ENCODE peak calls at places on chromosomes 16 and 17, in five cellular contexts. T, Y, N, J and S are unnamed samples. For H3K27me3, the result is how much of the 10 kb centered on the place peaks cover.

GRCh38 chr16:66258916-66259845 is 107.3 kb upstream of the CDH5 start:
- DNase-seq in J (no peak), T (no peak), N (no peak), Y (peak), S (no peak)

GRCh38 chr16:53619247-53619646 is 84.4 kb downstream of the RPGRIP1L start:
- DNase-seq in J (no peak), N (no peak), T (no peak), Y (no peak), S (no peak)

GRCh38 chr17:82047914-82048570 is 3.6 kb downstream of the RFNG start:
- DNase-seq in N (no peak), T (no peak), Y (no peak), J (no peak), S (no peak)

GRCh38 chr16:56513972-56514371 is 5.9 kb downstream of the BBS2 start:
- DNase-seq in N (peak), J (no peak), Y (peak), T (peak), S (no peak)

GRCh38 chr16:56667581-56668571 is at the start of gene MT1G:
- DNase-seq in N (peak), Y (peak), J (peak), T (no peak), S (peak)

GRCh38 chr16:15592324-15592723 is 50.6 kb downstream of the MARF1 start:
- DNase-seq in Y (no peak), T (no peak), J (no peak), N (no peak), S (no peak)

GRCh38 chr17:41775394-41776226 is 10.9 kb downstream of the JUP start:
- DNase-seq in Y (no peak), T (peak), J (no peak), N (peak), S (no peak)

GRCh38 chr16:60788631-60789030 is 1247.6 kb downstream of the CDH8 start:
- DNase-seq in Y (no peak), N (peak), J (no peak), T (peak), S (no peak)

GRCh38 chr17:79937435-79937870 is 98.2 kb upstream of the CBX4 start:
- DNase-seq in Y (no peak), N (no peak), T (no peak), J (no peak), S (no peak)

GRCh38 chr17:4004517-4005295 is 40.5 kb upstream of the ATP2A3 start:
- DNase-seq in J (peak), N (peak), Y (peak), T (peak), S (peak)

GRCh38 chr17:58006563-58006923 is 503 bp downstream of the SRSF1 start:
- DNase-seq in Y (peak), T (peak), N (peak), J (peak), S (peak)

GRCh38 chr17:45019177-45019711 is 32.2 kb downstream of the DCAKD start:
- DNase-seq in T (peak), J (peak), Y (no peak), N (peak), S (peak)

GRCh38 chr16:1938316-1938715 is 4.7 kb downstream of the MSRB1 start:
- DNase-seq in N (no peak), J (no peak), Y (no peak), T (no peak), S (peak)

GRCh38 chr17:78737332-78737731 is 44.7 kb downstream of the CYTH1 start:
- DNase-seq in J (no peak), N (no peak), T (no peak), Y (no peak), S (no peak)

GRCh38 chr17:14301761-14302401 is 1.0 kb downstream of the HS3ST3B1 start:
- DNase-seq in N (no peak), Y (no peak), T (peak), J (peak), S (peak)

GRCh38 chr17:63918305-63918704 is 334 bp downstream of the GH1 start:
- DNase-seq in N (peak), T (peak), Y (no peak), J (no peak), S (no peak)

GRCh38 chr16:27225536-27226360 is 22.4 kb downstream of the KDM8 start:
- DNase-seq in Y (no peak), N (no peak), T (no peak), J (no peak), S (peak)

GRCh38 chr16:57838161-57838560 is 35.9 kb upstream of the KIFC3 start:
- DNase-seq in N (no peak), T (no peak), Y (no peak), J (no peak), S (no peak)

GRCh38 chr16:10577305-10578202 is 2.8 kb downstream of the EMP2 start:
- DNase-seq in N (peak), T (peak), Y (peak), J (peak), S (peak)

GRCh38 chr17:41863074-41863843 is 2.0 kb downstream of the KLHL11 start:
- DNase-seq in Y (no peak), N (peak), T (peak), J (no peak), S (no peak)

GRCh38 chr16:68590201-68590994 is 51.3 kb downstream of the ZFP90 start:
- DNase-seq in J (peak), Y (no peak), T (peak), N (peak), S (peak)

GRCh38 chr17:58756246-58757161 is 850 bp downstream of the PPM1E start:
- DNase-seq in T (peak), N (peak), Y (no peak), J (no peak), S (no peak)

GRCh38 chr16:3461120-3461519 is 17.6 kb downstream of the NAA60 start:
- DNase-seq in Y (no peak), T (peak), N (no peak), J (no peak), S (no peak)

GRCh38 chr17:17164676-17165075 is 41.5 kb downstream of the PLD6 start:
- DNase-seq in Y (no peak), N (no peak), J (no peak), T (no peak), S (no peak)

GRCh38 chr16:64864232-64864803 is 257.5 kb downstream of the CDH11 start:
- DNase-seq in N (no peak), T (no peak), J (no peak), Y (no peak), S (no peak)

GRCh38 chr16:71540-72341 is 690 bp downstream of the RHBDF1 start:
- DNase-seq in J (peak), T (peak), Y (no peak), N (peak), S (peak)

GRCh38 chr16:27638833-27639587 is 89.1 kb downstream of the KATNIP start:
- DNase-seq in J (no peak), N (no peak), Y (no peak), T (no peak), S (no peak)

GRCh38 chr16:31868701-31869167 is 4.9 kb upstream of the ZNF267 start:
- DNase-seq in Y (peak), T (peak), J (peak), N (peak), S (peak)

GRCh38 chr16:4206680-4207079 is 35.2 kb downstream of the SRL start:
- DNase-seq in T (no peak), J (no peak), N (no peak), Y (no peak), S (no peak)

GRCh38 chr16:53668869-53669268 is 34.8 kb downstream of the RPGRIP1L start:
- DNase-seq in T (no peak), Y (no peak), J (no peak), N (no peak), S (no peak)

GRCh38 chr17:80263253-80264047 is 2.8 kb downstream of the RNF213 start:
- DNase-seq in Y (peak), J (peak), T (no peak), N (peak), S (peak)

GRCh38 chr16:2716101-2716885 is 3.7 kb downstream of the PRSS27 start:
- DNase-seq in J (no peak), T (no peak), Y (no peak), N (no peak), S (no peak)

GRCh38 chr17:13933597-13934276 is 135.6 kb upstream of the COX10 start:
- DNase-seq in N (no peak), J (no peak), T (no peak), Y (no peak), S (no peak)

GRCh38 chr16:19757026-19757425 is 39.0 kb downstream of the IQCK start:
- DNase-seq in N (no peak), Y (no peak), T (no peak), J (no peak), S (no peak)

GRCh38 chr16:57747496-57747895 is 11.9 kb downstream of the KATNB1 start:
- DNase-seq in J (no peak), N (no peak), T (peak), Y (no peak), S (peak)

GRCh38 chr16:8850279-8850885 is 18.4 kb downstream of the CARHSP1 start:
- DNase-seq in N (no peak), J (peak), T (no peak), Y (peak), S (no peak)

GRCh38 chr16:30004424-30004776 is 6.4 kb downstream of the DOC2A start:
- DNase-seq in Y (no peak), J (no peak), N (peak), T (no peak), S (peak)

GRCh38 chr16:84526794-84527485 is 22.5 kb upstream of the MEAK7 start:
- DNase-seq in N (no peak), T (peak), J (peak), Y (peak), S (peak)
- H3K4me3 ChIP-seq in N (no peak), T (no peak), J (peak), Y (peak), S (peak)

DNA sequence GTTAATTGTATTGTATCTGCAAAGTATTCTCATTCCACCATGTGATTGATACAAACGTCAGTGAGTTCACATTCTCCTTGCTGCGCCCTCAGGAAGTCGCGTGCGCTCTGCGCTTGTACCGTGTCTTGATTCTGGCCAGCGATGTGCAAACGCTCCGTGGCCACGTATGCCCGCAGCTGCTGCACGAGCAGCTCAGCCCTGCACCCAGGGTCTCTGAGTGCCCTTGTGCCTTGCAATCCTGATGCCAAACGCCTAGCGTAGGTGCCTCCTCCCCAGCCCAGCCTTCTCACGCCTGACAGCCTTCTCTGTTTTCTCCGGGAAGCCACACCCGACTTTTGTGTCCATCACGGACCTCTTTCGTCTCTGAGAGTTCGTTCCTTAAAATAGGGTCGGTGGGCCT is 9.4 kb downstream of the ZNF469 start:
- DNase-seq in Y (no peak), N (no peak), T (no peak), J (no peak), S (no peak)
- H3K27ac ChIP-seq in Y (no peak), N (no peak), T (no peak), J (peak), S (no peak)

GRCh38 chr17:5821813-5822212 is 237.5 kb upstream of the NLRP1 start:
- DNase-seq in T (no peak), N (no peak), J (no peak), Y (no peak), S (no peak)

GRCh38 chr17:5821057-5821456 is 236.7 kb upstream of the NLRP1 start:
- DNase-seq in J (no peak), Y (no peak), N (no peak), T (no peak), S (no peak)

GRCh38 chr17:5822281-5823060 is 238.2 kb upstream of the NLRP1 start:
- DNase-seq in Y (no peak), J (no peak), T (no peak), N (no peak), S (no peak)

GRCh38 chr17:5825717-5826330 is 241.5 kb upstream of the NLRP1 start:
- DNase-seq in Y (no peak), N (no peak), J (no peak), T (no peak), S (no peak)

GRCh38 chr17:5823219-5823618 is 238.9 kb upstream of the NLRP1 start:
- DNase-seq in N (no peak), Y (no peak), J (no peak), T (no peak), S (no peak)
- H3K27me3 ChIP-seq in N (under half), Y (under half), J (under half), T (under half), S (under half)

GRCh38 chr17:67974186-67974585 is 22.1 kb downstream of the C17orf58 start:
- DNase-seq in J (no peak), N (peak), Y (no peak), T (no peak), S (no peak)

GRCh38 chr17:67980456-67980855 is 15.8 kb downstream of the C17orf58 start:
- DNase-seq in T (no peak), J (no peak), Y (no peak), N (no peak), S (no peak)

GRCh38 chr17:67970783-67971182 is 25.5 kb downstream of the C17orf58 start:
- DNase-seq in T (no peak), N (peak), J (no peak), Y (no peak), S (no peak)

DNA sequence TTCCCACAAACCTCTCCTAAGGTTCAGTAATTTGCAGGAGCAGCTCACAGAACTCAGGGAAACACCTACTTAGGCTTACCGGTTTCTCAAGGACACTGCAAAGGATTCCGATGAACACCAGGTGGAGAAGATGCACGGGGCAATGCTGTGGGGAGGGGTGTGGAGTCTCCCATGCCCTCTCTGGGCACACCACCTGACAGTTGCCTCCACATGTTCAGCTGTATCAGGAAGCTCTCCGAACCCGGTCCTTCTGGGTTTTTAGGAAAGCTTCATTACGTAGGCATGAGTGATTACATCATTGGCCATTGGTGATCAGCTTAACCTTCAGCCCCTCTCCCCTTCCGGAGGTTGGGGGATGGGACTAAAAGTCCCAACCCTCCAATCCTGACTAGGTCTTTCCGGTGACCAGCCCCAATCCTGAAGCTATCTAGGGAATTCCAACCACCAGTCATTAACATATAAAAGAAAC is 21.6 kb downstream of the C17orf58 start:
- DNase-seq in N (peak), J (no peak), Y (peak), T (peak), S (no peak)
- H3K4me3 ChIP-seq in N (peak), J (no peak), Y (no peak), T (peak), S (no peak)

GRCh38 chr17:60159479-60159866 is 9.7 kb downstream of the CA4 start:
- DNase-seq in J (no peak), T (no peak), N (no peak), Y (no peak), S (no peak)
- H3K27ac ChIP-seq in J (no peak), T (no peak), N (no peak), Y (no peak), S (no peak)

DNA sequence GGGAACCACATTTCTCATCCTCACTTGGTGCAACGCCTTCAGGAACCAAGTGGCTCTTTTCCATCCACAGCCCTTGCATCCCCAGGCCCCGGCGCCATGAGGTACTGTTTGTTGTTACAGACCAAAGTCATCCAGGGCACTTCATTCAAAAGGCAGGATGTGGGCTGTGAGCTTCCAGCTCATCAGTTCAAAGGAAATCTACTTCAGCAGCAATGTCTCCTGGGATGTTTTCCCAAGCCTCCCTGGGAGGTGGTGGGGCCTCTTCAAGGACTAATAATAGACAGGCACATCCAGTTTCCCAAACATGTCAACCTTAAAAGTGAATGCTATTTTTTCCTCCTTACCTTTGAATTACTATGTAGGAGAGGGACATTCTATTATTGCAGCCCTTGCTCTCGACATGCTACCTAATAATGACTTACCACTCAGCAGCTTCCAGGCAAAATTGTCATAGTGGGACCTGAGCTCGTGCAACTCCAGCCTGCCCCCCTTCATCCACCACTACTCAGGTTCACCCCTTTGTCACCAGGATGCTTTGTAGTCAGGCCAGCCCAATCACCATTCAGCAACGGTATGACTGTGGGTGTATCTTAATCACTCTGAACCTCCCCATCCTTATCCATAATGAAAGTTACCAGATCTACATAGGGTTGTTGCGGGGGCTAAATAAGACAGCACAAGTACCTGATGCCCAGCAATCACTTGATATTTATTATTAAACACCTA is 1.7 kb upstream of the PRKCB start:
- DNase-seq in Y (no peak), T (no peak), N (peak), J (no peak), S (no peak)
- H3K27me3 ChIP-seq in Y (under half), T (half or more), N (under half), J (under half), S (under half)